ENCODE peak calls at places on chromosomes 11 and 22, in seven cellular contexts. N is uterus, U is prostate gland, L is suprapubic skin, B is breast epithelium, D is thoracic aorta, A is glutamatergic neuron. Z is an unnamed sample.

GRCh38 chr11:62472063-62472884 is 53.4 kb downstream of the SCGB1A1 start:
- DNase-seq in N (peak; percentile 91), U (no peak), L (no peak), B (no peak), D (no peak), A (no peak), Z (no peak)

GRCh38 chr11:125062931-125063428 is at the start of gene SLC37A2:
- DNase-seq in N (no peak), U (peak; percentile 52), L (peak; percentile 80), B (no peak), D (peak; percentile 34), A (peak; percentile 76), Z (peak; percentile 46)

GRCh38 chr11:31671681-31672080 is 139.4 kb downstream of the PAX6 start:
- DNase-seq in N (no peak), U (no peak), L (no peak), B (no peak), D (no peak), A (no peak), Z (no peak)

GRCh38 chr11:11996321-11997174 is 11.9 kb downstream of the DKK3 start:
- DNase-seq in N (no peak), U (no peak), L (no peak), B (no peak), D (no peak), A (peak; percentile 35), Z (no peak)

GRCh38 chr11:69449320-69450063 is 32.0 kb upstream of the LINC01488 start:
- DNase-seq in N (peak; percentile 65), U (no peak), L (peak; percentile 87), B (no peak), D (peak; percentile 25), A (peak; percentile 84), Z (peak; percentile 37)

GRCh38 chr22:41873391-41873790 is 40.5 kb downstream of the SREBF2 start:
- DNase-seq in N (no peak), U (no peak), L (no peak), B (no peak), D (no peak), A (no peak), Z (no peak)

GRCh38 chr22:45475063-45475747 is 27.5 kb upstream of the FBLN1 start:
- DNase-seq in N (no peak), U (no peak), L (no peak), B (no peak), D (no peak), A (no peak), Z (no peak)

GRCh38 chr11:126544311-126545056 is 189.0 kb downstream of the ST3GAL4 start:
- DNase-seq in N (peak; percentile 39), U (peak; percentile 88), L (no peak), B (no peak), D (no peak), A (no peak), Z (peak; percentile 23)

GRCh38 chr11:66568124-66568916 is at the start of gene CTSF:
- DNase-seq in N (peak; percentile 83), U (peak; percentile 87), L (peak; percentile 91), B (peak; percentile 88), D (peak; percentile 45), A (peak; percentile 84), Z (no peak)

GRCh38 chr11:121770933-121771332 is 318.2 kb upstream of the SORL1-AS1 start:
- DNase-seq in N (no peak), U (no peak), L (no peak), B (no peak), D (no peak), A (no peak), Z (no peak)

GRCh38 chr22:20885557-20886323 is 26.9 kb downstream of the SNAP29 start:
- DNase-seq in N (peak; percentile 70), U (peak; percentile 87), L (peak; percentile 78), B (peak; percentile 80), D (peak; percentile 27), A (peak; percentile 90), Z (peak; percentile 76)

GRCh38 chr11:70421123-70421522 is 22.8 kb downstream of the CTTN start:
- DNase-seq in N (no peak), U (no peak), L (no peak), B (no peak), D (no peak), A (no peak), Z (no peak)

GRCh38 chr11:112613051-112613972 is 347.9 kb upstream of the NCAM1 start:
- DNase-seq in N (peak; percentile 36), U (no peak), L (no peak), B (no peak), D (no peak), A (no peak), Z (no peak)

GRCh38 chr22:38467904-38468760 is at the start of gene KDELR3:
- DNase-seq in N (peak; percentile 57), U (peak; percentile 46), L (peak; percentile 70), B (no peak), D (no peak), A (no peak), Z (no peak)
- TF ChIP-seq CTCF in N (no peak), U (no peak), L (no peak), B (no peak), D (peak; percentile 17), A (peak; percentile 30), Z (peak; percentile 53)

DNA sequence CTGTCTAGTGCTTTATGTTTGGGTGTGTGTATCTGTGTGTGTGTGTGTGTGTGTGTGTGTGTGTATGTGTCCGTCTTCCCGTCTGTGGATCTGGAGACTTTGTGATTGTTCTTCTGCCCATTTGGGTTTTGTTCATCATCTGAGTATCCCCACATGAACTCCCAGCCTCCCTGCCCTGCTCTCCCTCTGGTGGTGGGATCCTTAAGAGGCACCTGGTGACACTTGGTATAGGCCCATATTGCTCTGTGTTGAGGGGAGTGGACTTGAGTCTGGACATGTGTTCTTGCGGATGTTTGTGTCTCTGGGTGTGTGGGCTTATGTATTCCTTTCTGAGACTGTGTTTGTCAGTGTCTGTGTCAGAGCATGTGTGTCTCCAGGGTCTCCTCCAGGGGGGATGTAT is 15.3 kb downstream of the RCOR2 start:
- DNase-seq in N (no peak), U (no peak), L (no peak), B (no peak), D (no peak), A (no peak), Z (no peak)
- TF ChIP-seq CTCF in N (no peak), U (peak; percentile 6), L (no peak), B (no peak), D (no peak), A (peak; percentile 14), Z (peak; percentile 49)

GRCh38 chr11:55673860-55674259 is 11.9 kb downstream of the OR4C6 start:
- DNase-seq in N (no peak), U (no peak), L (no peak), B (no peak), D (no peak), A (no peak), Z (no peak)

DNA sequence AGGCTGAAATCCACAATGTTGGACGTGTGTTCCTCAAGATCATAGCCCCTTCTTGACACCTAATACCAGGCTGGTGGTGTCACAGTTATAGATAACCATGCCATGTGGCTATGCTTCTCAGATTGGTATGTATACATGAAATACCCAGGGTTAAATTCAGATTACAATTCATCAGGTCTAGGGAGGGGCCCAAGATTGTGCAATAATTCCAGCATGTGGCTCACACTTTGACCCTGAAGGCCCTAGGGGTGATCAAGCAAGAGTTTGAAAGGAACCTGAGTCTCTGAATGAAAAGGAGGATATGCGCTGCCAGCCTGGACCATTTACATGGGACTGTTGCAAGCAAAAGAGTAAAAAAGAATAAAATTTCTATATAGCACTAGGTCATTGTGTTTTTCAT is 7.4 kb downstream of the OR4C6 start:
- DNase-seq in N (no peak), U (no peak), L (no peak), B (no peak), D (no peak), A (no peak), Z (no peak)
- TF ChIP-seq CTCF in N (no peak), U (no peak), L (no peak), B (no peak), D (no peak), A (no peak), Z (no peak)

DNA sequence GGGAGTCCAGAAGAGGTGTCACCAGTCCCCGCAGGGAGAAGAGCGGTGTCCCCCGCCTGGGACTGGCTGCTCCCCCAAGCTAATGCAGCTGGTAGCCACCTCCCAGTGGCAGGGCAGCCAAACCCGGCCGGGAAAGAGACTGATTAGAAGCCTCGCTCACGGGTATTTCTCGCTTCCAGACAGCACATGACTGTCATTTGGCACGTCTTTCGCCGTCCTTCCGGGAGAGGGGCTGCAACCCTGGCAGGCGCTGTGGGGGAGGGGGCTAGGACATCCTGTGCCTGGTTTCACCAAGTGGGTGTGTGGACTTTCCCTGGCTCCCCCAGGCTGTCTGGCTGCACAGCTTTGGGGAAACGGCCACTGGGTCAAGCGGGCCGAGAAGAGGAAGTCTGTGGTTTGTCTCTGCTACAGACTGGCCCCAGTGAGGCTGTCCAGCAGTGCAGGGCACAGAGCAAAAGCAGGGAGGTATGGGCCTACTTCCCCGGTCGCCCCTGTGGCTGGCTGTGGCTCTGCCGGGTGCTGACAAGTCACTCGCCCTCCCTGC is 3.8 kb downstream of the CD81 start:
- DNase-seq in N (peak; percentile 56), U (no peak), L (peak; percentile 90), B (no peak), D (no peak), A (peak; percentile 13), Z (no peak)
- TF ChIP-seq CTCF in N (no peak), U (no peak), L (no peak), B (no peak), D (no peak), A (no peak), Z (no peak)

DNA sequence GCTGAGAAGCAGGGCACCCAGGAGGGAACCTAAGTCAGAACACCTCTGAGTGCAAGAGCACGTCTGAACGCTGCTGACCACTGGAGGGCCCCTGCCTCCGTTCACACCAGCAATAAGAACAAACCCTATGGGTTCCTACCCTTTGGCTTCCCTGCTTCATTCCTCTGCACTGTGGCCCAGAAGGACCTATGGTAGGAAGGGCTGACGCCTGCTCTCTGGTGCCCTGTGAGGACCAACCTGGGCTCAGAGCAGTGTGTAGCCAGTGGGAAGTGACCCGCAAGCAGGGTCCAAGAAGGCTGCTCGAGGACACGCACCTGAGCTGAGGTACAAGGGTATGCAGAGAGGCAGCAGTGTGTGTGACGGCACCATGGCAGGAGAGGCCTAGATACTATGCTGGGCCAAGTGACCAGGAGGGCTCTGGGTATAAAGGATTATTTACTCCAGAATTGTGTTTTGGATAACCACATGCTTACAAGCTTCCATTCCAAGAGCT is 68.8 kb upstream of the CLTCL1 start:
- DNase-seq in N (no peak), U (no peak), L (no peak), B (no peak), D (no peak), A (no peak), Z (no peak)
- TF ChIP-seq CTCF in N (no peak), U (no peak), L (no peak), B (no peak), D (no peak), A (no peak), Z (no peak)

GRCh38 chr11:44632466-44633123 is 67.1 kb downstream of the CD82 start:
- DNase-seq in N (no peak), U (peak; percentile 7), L (no peak), B (no peak), D (no peak), A (no peak), Z (peak; percentile 35)
- TF ChIP-seq CTCF in N (peak; percentile 28), U (peak; percentile 35), L (peak; percentile 36), B (no peak), D (no peak), A (no peak), Z (peak; percentile 48)

GRCh38 chr11:73227571-73228211 is 9.6 kb downstream of the P2RY2 start:
- DNase-seq in N (no peak), U (peak; percentile 86), L (peak; percentile 63), B (peak; percentile 87), D (no peak), A (peak; percentile 8), Z (no peak)
- TF ChIP-seq CTCF in N (no peak), U (peak; percentile 66), L (no peak), B (peak; percentile 37), D (no peak), A (no peak), Z (no peak)

Z was measured in neural crest cell.